ENCODE peak calls at places on chromosome 14, in nine cellular contexts. S, D, X, M, A, E, W, P and R are unnamed samples.

GRCh38 chr14:67218126-67218525 is 23.1 kb upstream of the PALS1 start:
- ATAC-seq in S (no peak), D (no peak), X (no peak), M (no peak), A (no peak), E (no peak), W (no peak), P (no peak), R (no peak)

GRCh38 chr14:34678306-34678705 is 36.1 kb downstream of the CFL2 start:
- ATAC-seq in S (no peak), D (no peak), X (no peak), M (no peak), A (no peak), E (no peak), W (peak; percentile 33), P (no peak), R (no peak)

GRCh38 chr14:52080171-52080800 is 11.4 kb upstream of the NID2 start:
- ATAC-seq in S (no peak), D (no peak), X (peak; percentile 66), M (peak; percentile 64), A (no peak), E (peak; percentile 30), W (no peak), P (no peak), R (peak; percentile 61)

GRCh38 chr14:76904100-76904739 is 78.0 kb downstream of the LRRC74A start:
- ATAC-seq in S (no peak), D (peak; percentile 33), X (peak; percentile 75), M (peak; percentile 40), A (peak; percentile 83), E (peak; percentile 49), W (peak; percentile 57), P (peak; percentile 60), R (peak; percentile 75)

GRCh38 chr14:68110989-68111704 is 291.6 kb downstream of the RAD51B start:
- ATAC-seq in S (no peak), D (no peak), X (no peak), M (no peak), A (no peak), E (no peak), W (no peak), P (no peak), R (peak; percentile 69)

GRCh38 chr14:105685003-105685402 is 158.6 kb downstream of the TMEM121 start:
- ATAC-seq in S (no peak), D (no peak), X (no peak), M (no peak), A (no peak), E (no peak), W (no peak), P (no peak), R (no peak)

GRCh38 chr14:75050852-75051555 is at the start of gene MLH3:
- ATAC-seq in S (peak; percentile 66), D (peak; percentile 94), X (peak; percentile 81), M (peak; percentile 78), A (peak; percentile 72), E (peak; percentile 92), W (peak; percentile 93), P (peak; percentile 68), R (peak; percentile 35)

GRCh38 chr14:68362841-68363240 is 430.0 kb downstream of the ZFP36L1 start:
- ATAC-seq in S (no peak), D (no peak), X (no peak), M (no peak), A (no peak), E (no peak), W (no peak), P (no peak), R (no peak)

GRCh38 chr14:74620497-74620921 is 8.5 kb upstream of the LTBP2 start:
- ATAC-seq in S (peak; percentile 72), D (no peak), X (peak; percentile 10), M (peak; percentile 82), A (no peak), E (peak; percentile 41), W (peak; percentile 77), P (no peak), R (peak; percentile 39)

GRCh38 chr14:79643132-79643531 is 568.2 kb downstream of the DIO2 start:
- ATAC-seq in S (no peak), D (no peak), X (no peak), M (no peak), A (no peak), E (no peak), W (no peak), P (no peak), R (no peak)

GRCh38 chr14:54537651-54538050 is 27.9 kb downstream of the CGRRF1 start:
- ATAC-seq in S (no peak), D (no peak), X (no peak), M (no peak), A (no peak), E (no peak), W (no peak), P (no peak), R (no peak)

GRCh38 chr14:42229294-42229693 is 622.6 kb downstream of the LRFN5 start:
- ATAC-seq in S (no peak), D (no peak), X (no peak), M (no peak), A (no peak), E (no peak), W (no peak), P (no peak), R (no peak)

GRCh38 chr14:101082036-101082435 is 178.5 kb upstream of the RTL1 start:
- ATAC-seq in S (no peak), D (no peak), X (no peak), M (no peak), A (no peak), E (no peak), W (no peak), P (no peak), R (no peak)